ENCODE peak calls at places on chromosomes 7 and 10, in five cellular contexts. One of them, this sample, is unnamed.

GRCh38 chr7:55099086-55099831 is 80.4 kb downstream of the EGFR start:
- DNase-seq in Panc1: no peak
- DNase-seq in CD8-positive, alpha-beta T cell: no peak
- DNase-seq in naive thymus-derived CD4-positive, alpha-beta T cell: no peak
- DNase-seq in substantia nigra: no peak
- DNase-seq in this sample: no peak

GRCh38 chr10:92181575-92181974 is 109.3 kb downstream of the CPEB3 start:
- DNase-seq in substantia nigra: no peak
- DNase-seq in CD8-positive, alpha-beta T cell: no peak
- DNase-seq in naive thymus-derived CD4-positive, alpha-beta T cell: no peak
- DNase-seq in Panc1: no peak
- DNase-seq in this sample: no peak

GRCh38 chr7:7766671-7767070 is 48.3 kb upstream of the RPA3 start:
- DNase-seq in CD8-positive, alpha-beta T cell: no peak
- DNase-seq in naive thymus-derived CD4-positive, alpha-beta T cell: no peak
- DNase-seq in Panc1: no peak
- DNase-seq in substantia nigra: no peak
- DNase-seq in this sample: no peak

GRCh38 chr7:156095908-156096539 is 283.8 kb upstream of the SHH start:
- DNase-seq in CD8-positive, alpha-beta T cell: no peak
- DNase-seq in Panc1: no peak
- DNase-seq in naive thymus-derived CD4-positive, alpha-beta T cell: peak
- DNase-seq in substantia nigra: no peak
- DNase-seq in this sample: no peak

GRCh38 chr10:79424221-79425073 is 21.0 kb downstream of the ZCCHC24 start:
- DNase-seq in Panc1: no peak
- DNase-seq in CD8-positive, alpha-beta T cell: no peak
- DNase-seq in substantia nigra: no peak
- DNase-seq in naive thymus-derived CD4-positive, alpha-beta T cell: no peak
- DNase-seq in this sample: no peak

GRCh38 chr10:59833810-59834209 is 72.5 kb downstream of the CCDC6 start:
- DNase-seq in naive thymus-derived CD4-positive, alpha-beta T cell: no peak
- DNase-seq in substantia nigra: no peak
- DNase-seq in Panc1: no peak
- DNase-seq in CD8-positive, alpha-beta T cell: no peak
- DNase-seq in this sample: no peak

GRCh38 chr7:54330216-54330800 is 211.9 kb upstream of the VSTM2A start:
- DNase-seq in CD8-positive, alpha-beta T cell: no peak
- DNase-seq in naive thymus-derived CD4-positive, alpha-beta T cell: no peak
- DNase-seq in substantia nigra: peak
- DNase-seq in Panc1: no peak
- DNase-seq in this sample: no peak

GRCh38 chr7:95558866-95559265 is 37.5 kb downstream of the PDK4 start:
- DNase-seq in naive thymus-derived CD4-positive, alpha-beta T cell: no peak
- DNase-seq in substantia nigra: no peak
- DNase-seq in Panc1: no peak
- DNase-seq in CD8-positive, alpha-beta T cell: no peak
- DNase-seq in this sample: no peak

GRCh38 chr7:45683556-45684148 is 109.5 kb downstream of the ADCY1 start:
- DNase-seq in substantia nigra: no peak
- DNase-seq in naive thymus-derived CD4-positive, alpha-beta T cell: no peak
- DNase-seq in Panc1: no peak
- DNase-seq in CD8-positive, alpha-beta T cell: peak
- DNase-seq in this sample: no peak

GRCh38 chr10:10510179-10510578 is 507.5 kb upstream of the CELF2 start:
- DNase-seq in Panc1: no peak
- DNase-seq in CD8-positive, alpha-beta T cell: no peak
- DNase-seq in substantia nigra: no peak
- DNase-seq in naive thymus-derived CD4-positive, alpha-beta T cell: no peak
- DNase-seq in this sample: no peak

GRCh38 chr10:84224411-84225028 is 824 bp downstream of the LRIT2 start:
- DNase-seq in substantia nigra: no peak
- DNase-seq in naive thymus-derived CD4-positive, alpha-beta T cell: no peak
- DNase-seq in Panc1: no peak
- DNase-seq in CD8-positive, alpha-beta T cell: no peak
- DNase-seq in this sample: no peak

GRCh38 chr7:67644149-67644548 is 647.5 kb downstream of the TYW1 start:
- DNase-seq in substantia nigra: no peak
- DNase-seq in naive thymus-derived CD4-positive, alpha-beta T cell: no peak
- DNase-seq in CD8-positive, alpha-beta T cell: no peak
- DNase-seq in Panc1: no peak
- DNase-seq in this sample: no peak

GRCh38 chr10:112959207-112959838 is 9.3 kb downstream of the TCF7L2 start:
- DNase-seq in Panc1: no peak
- DNase-seq in CD8-positive, alpha-beta T cell: no peak
- DNase-seq in naive thymus-derived CD4-positive, alpha-beta T cell: no peak
- DNase-seq in substantia nigra: no peak
- DNase-seq in this sample: no peak

GRCh38 chr10:124014416-124015154 is 78.8 kb downstream of the CHST15 start:
- DNase-seq in naive thymus-derived CD4-positive, alpha-beta T cell: no peak
- DNase-seq in CD8-positive, alpha-beta T cell: no peak
- DNase-seq in Panc1: no peak
- DNase-seq in substantia nigra: no peak
- DNase-seq in this sample: no peak

GRCh38 chr7:43647772-43648643 is 65.1 kb downstream of the STK17A start:
- DNase-seq in substantia nigra: peak
- DNase-seq in Panc1: peak
- DNase-seq in CD8-positive, alpha-beta T cell: peak
- DNase-seq in naive thymus-derived CD4-positive, alpha-beta T cell: no peak
- DNase-seq in this sample: peak

GRCh38 chr7:91846436-91846835 is 34.1 kb downstream of the MTERF1 start:
- DNase-seq in Panc1: no peak
- DNase-seq in CD8-positive, alpha-beta T cell: no peak
- DNase-seq in substantia nigra: no peak
- DNase-seq in naive thymus-derived CD4-positive, alpha-beta T cell: no peak
- DNase-seq in this sample: no peak

GRCh38 chr10:85225311-85225710 is 896.9 kb downstream of the CCSER2 start:
- DNase-seq in Panc1: no peak
- DNase-seq in CD8-positive, alpha-beta T cell: no peak
- DNase-seq in substantia nigra: no peak
- DNase-seq in naive thymus-derived CD4-positive, alpha-beta T cell: no peak
- DNase-seq in this sample: no peak

GRCh38 chr10:98301664-98302319 is 33.8 kb upstream of the LOXL4 start:
- DNase-seq in naive thymus-derived CD4-positive, alpha-beta T cell: no peak
- DNase-seq in substantia nigra: no peak
- DNase-seq in Panc1: no peak
- DNase-seq in CD8-positive, alpha-beta T cell: no peak
- DNase-seq in this sample: no peak

GRCh38 chr7:128168667-128169210 is 72.3 kb upstream of the LEP start:
- DNase-seq in substantia nigra: no peak
- DNase-seq in naive thymus-derived CD4-positive, alpha-beta T cell: no peak
- DNase-seq in Panc1: no peak
- DNase-seq in CD8-positive, alpha-beta T cell: no peak
- DNase-seq in this sample: no peak

GRCh38 chr10:119131512-119132240 is 27.8 kb downstream of the DENND10 start:
- DNase-seq in CD8-positive, alpha-beta T cell: peak
- DNase-seq in naive thymus-derived CD4-positive, alpha-beta T cell: peak
- DNase-seq in Panc1: no peak
- DNase-seq in substantia nigra: peak
- DNase-seq in this sample: no peak
- H3K27ac ChIP-seq in CD8-positive, alpha-beta T cell: peak
- H3K27ac ChIP-seq in naive thymus-derived CD4-positive, alpha-beta T cell: peak
- H3K27ac ChIP-seq in Panc1: peak
- H3K27ac ChIP-seq in substantia nigra: peak
- H3K27ac ChIP-seq in this sample: no peak

GRCh38 chr7:129924602-129925001 is 28.2 kb downstream of the UBE2H start:
- DNase-seq in substantia nigra: no peak
- DNase-seq in naive thymus-derived CD4-positive, alpha-beta T cell: no peak
- DNase-seq in CD8-positive, alpha-beta T cell: no peak
- DNase-seq in Panc1: no peak
- DNase-seq in this sample: no peak
- H3K27ac ChIP-seq in substantia nigra: no peak
- H3K27ac ChIP-seq in naive thymus-derived CD4-positive, alpha-beta T cell: no peak
- H3K27ac ChIP-seq in CD8-positive, alpha-beta T cell: no peak
- H3K27ac ChIP-seq in Panc1: no peak
- H3K27ac ChIP-seq in this sample: peak

DNA sequence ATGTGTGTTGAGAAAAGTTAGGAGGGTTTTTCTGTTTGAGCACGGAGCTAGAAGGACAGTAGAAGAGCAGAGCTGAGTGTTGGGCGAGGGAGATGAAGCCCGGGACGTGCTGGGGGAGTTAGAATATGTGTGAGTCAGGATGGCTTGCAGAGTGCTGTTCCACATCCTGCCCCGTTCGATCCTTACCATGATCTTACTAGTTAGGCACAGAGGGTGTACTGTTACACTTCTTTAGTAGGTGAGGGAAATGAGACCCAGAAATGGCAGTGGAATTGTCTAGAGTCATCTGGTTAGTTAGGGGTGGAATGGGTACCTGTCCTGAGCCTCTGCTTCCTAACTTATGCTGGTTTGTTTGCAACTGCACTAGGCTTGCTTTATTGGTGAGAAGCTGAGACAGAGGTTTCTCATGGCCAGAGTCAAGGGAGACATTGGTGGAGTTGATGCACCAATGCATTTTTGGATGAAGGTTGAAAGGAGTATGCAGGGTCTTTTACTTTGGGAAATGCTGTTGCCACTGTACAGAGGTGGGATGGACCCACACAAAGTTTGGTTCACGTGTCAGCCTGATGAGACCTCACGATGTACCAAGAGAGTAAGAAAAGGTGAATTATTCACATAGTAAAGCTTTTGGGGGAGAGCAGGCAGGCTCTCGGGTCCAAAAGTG is 42.4 kb downstream of the CCNY start:
- DNase-seq in CD8-positive, alpha-beta T cell: no peak
- DNase-seq in substantia nigra: no peak
- DNase-seq in naive thymus-derived CD4-positive, alpha-beta T cell: no peak
- DNase-seq in Panc1: no peak
- DNase-seq in this sample: no peak
- H3K27ac ChIP-seq in CD8-positive, alpha-beta T cell: no peak
- H3K27ac ChIP-seq in substantia nigra: peak
- H3K27ac ChIP-seq in naive thymus-derived CD4-positive, alpha-beta T cell: peak
- H3K27ac ChIP-seq in Panc1: no peak
- H3K27ac ChIP-seq in this sample: no peak

DNA sequence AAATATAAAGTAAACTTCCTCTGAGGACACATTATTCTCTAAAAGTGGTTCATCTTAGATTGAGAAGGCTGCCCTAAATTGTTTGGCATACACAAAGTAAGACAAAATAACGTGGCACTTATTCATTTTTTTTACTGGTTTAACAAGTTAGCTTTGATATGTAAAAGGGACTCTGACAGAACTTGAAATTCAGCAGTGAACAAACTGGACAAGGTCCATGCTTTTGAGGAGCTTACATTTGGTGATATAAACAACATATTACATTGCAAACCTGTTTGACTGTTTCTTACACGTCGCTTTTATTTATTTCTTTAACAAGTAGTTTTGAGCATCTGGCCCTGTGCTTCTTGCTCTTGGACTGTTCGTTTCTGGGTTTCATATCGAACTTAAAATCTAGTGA is 253.1 kb upstream of the POM121L12 start:
- DNase-seq in substantia nigra: no peak
- DNase-seq in naive thymus-derived CD4-positive, alpha-beta T cell: no peak
- DNase-seq in Panc1: no peak
- DNase-seq in CD8-positive, alpha-beta T cell: no peak
- DNase-seq in this sample: no peak
- H3K27ac ChIP-seq in substantia nigra: no peak
- H3K27ac ChIP-seq in naive thymus-derived CD4-positive, alpha-beta T cell: no peak
- H3K27ac ChIP-seq in Panc1: no peak
- H3K27ac ChIP-seq in CD8-positive, alpha-beta T cell: no peak
- H3K27ac ChIP-seq in this sample: no peak

GRCh38 chr7:100441641-100442535 is 5.6 kb upstream of the PPP1R35 start:
- DNase-seq in naive thymus-derived CD4-positive, alpha-beta T cell: no peak
- DNase-seq in substantia nigra: no peak
- DNase-seq in CD8-positive, alpha-beta T cell: no peak
- DNase-seq in Panc1: no peak
- DNase-seq in this sample: no peak

GRCh38 chr7:100446040-100446439 is 9.7 kb upstream of the PPP1R35 start:
- DNase-seq in CD8-positive, alpha-beta T cell: no peak
- DNase-seq in Panc1: no peak
- DNase-seq in naive thymus-derived CD4-positive, alpha-beta T cell: no peak
- DNase-seq in substantia nigra: no peak
- DNase-seq in this sample: no peak

GRCh38 chr7:100438172-100438571 is 1.9 kb upstream of the PPP1R35 start:
- DNase-seq in Panc1: no peak
- DNase-seq in substantia nigra: no peak
- DNase-seq in naive thymus-derived CD4-positive, alpha-beta T cell: no peak
- DNase-seq in CD8-positive, alpha-beta T cell: no peak
- DNase-seq in this sample: no peak

GRCh38 chr7:100444311-100445278 is 8.3 kb upstream of the PPP1R35 start:
- DNase-seq in Panc1: peak
- DNase-seq in substantia nigra: no peak
- DNase-seq in naive thymus-derived CD4-positive, alpha-beta T cell: no peak
- DNase-seq in CD8-positive, alpha-beta T cell: no peak
- DNase-seq in this sample: no peak

DNA sequence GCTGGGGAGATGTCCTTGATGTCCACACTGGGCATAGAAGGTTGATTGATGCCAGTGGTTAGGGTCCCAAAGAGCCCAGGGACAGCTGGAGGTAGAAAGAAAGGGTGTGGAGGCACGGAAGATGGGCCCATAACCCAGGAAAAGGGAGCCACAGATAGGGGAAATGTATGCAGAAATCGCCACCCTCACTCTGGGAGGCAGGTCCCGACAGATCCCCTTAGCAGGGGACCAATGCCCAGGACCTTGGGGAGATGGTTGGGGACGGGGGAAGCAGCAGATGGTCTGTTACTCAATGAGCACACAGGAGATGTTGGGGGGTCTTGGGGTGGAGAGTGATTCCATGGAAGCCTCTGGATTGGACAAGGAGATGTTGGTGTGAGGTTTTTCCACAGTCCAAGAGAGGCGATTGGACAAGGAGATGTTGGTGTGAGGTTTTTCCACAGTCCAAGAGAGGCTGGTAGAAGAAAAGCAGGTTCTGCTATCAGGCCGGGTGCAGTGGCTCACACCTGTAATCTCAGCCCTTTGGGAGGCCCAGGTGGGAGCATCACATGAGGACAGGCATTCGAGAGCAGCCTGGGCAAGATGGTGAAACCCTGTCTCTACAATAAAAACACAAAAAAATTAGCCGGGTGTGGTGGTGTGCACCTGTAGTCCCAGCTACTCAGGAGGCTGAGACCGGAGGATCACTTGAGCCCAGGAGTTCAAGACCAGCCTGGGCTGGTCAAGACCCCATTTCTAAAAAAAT is 7.0 kb upstream of the PPP1R35 start:
- DNase-seq in CD8-positive, alpha-beta T cell: no peak
- DNase-seq in Panc1: no peak
- DNase-seq in substantia nigra: no peak
- DNase-seq in naive thymus-derived CD4-positive, alpha-beta T cell: no peak
- DNase-seq in this sample: no peak
- H3K27ac ChIP-seq in CD8-positive, alpha-beta T cell: no peak
- H3K27ac ChIP-seq in Panc1: no peak
- H3K27ac ChIP-seq in substantia nigra: no peak
- H3K27ac ChIP-seq in naive thymus-derived CD4-positive, alpha-beta T cell: no peak
- H3K27ac ChIP-seq in this sample: no peak